ENCODE peak calls at places on chromosomes 13 and 19, in six cellular contexts. One of them, this sample, is unnamed.

GRCh38 chr13:78100481-78100880 is 181.8 kb upstream of the EDNRB start:
- DNase-seq in stimulated activated CD8-positive, alpha-beta memory T cell treated with anti-CD3 and anti-CD28 coated beads, Interleukin-4, amount 100 ng/mL, for 1 hour: no peak
- DNase-seq in activated T-helper 1 cell treated with anti-CD3 and anti-CD28 coated beads, Interleukin-2, amount 50 U/mL, for 16 hours: no peak
- DNase-seq in HEK293T: no peak
- DNase-seq in activated CD4-positive, CD25-positive, alpha-beta regulatory T cell: no peak
- DNase-seq in activated T-cell treated with anti-CD3 and anti-CD28 coated beads, Interleukin-2, amount 50 U/mL, for 72 hours: no peak
- DNase-seq in this sample: no peak

GRCh38 chr19:49556412-49557398 is 23.7 kb downstream of the NOSIP start:
- DNase-seq in activated T-helper 1 cell treated with anti-CD3 and anti-CD28 coated beads, Interleukin-2, amount 50 U/mL, for 16 hours: no peak
- DNase-seq in activated CD4-positive, CD25-positive, alpha-beta regulatory T cell: no peak
- DNase-seq in stimulated activated CD8-positive, alpha-beta memory T cell treated with anti-CD3 and anti-CD28 coated beads, Interleukin-4, amount 100 ng/mL, for 1 hour: no peak
- DNase-seq in activated T-cell treated with anti-CD3 and anti-CD28 coated beads, Interleukin-2, amount 50 U/mL, for 72 hours: peak; percentile 33
- DNase-seq in HEK293T: no peak
- DNase-seq in this sample: no peak

GRCh38 chr19:633068-633785 is at the start of gene POLRMT:
- DNase-seq in HEK293T: peak; percentile 100
- DNase-seq in activated T-cell treated with anti-CD3 and anti-CD28 coated beads, Interleukin-2, amount 50 U/mL, for 72 hours: peak; percentile 99
- DNase-seq in stimulated activated CD8-positive, alpha-beta memory T cell treated with anti-CD3 and anti-CD28 coated beads, Interleukin-4, amount 100 ng/mL, for 1 hour: peak; percentile 90
- DNase-seq in activated T-helper 1 cell treated with anti-CD3 and anti-CD28 coated beads, Interleukin-2, amount 50 U/mL, for 16 hours: peak; percentile 94
- DNase-seq in activated CD4-positive, CD25-positive, alpha-beta regulatory T cell: peak; percentile 94
- DNase-seq in this sample: peak; percentile 99

GRCh38 chr19:27776524-27776923 is 1436.4 kb downstream of the UQCRFS1 start:
- DNase-seq in HEK293T: no peak
- DNase-seq in activated T-cell treated with anti-CD3 and anti-CD28 coated beads, Interleukin-2, amount 50 U/mL, for 72 hours: no peak
- DNase-seq in activated CD4-positive, CD25-positive, alpha-beta regulatory T cell: no peak
- DNase-seq in activated T-helper 1 cell treated with anti-CD3 and anti-CD28 coated beads, Interleukin-2, amount 50 U/mL, for 16 hours: no peak
- DNase-seq in stimulated activated CD8-positive, alpha-beta memory T cell treated with anti-CD3 and anti-CD28 coated beads, Interleukin-4, amount 100 ng/mL, for 1 hour: no peak
- DNase-seq in this sample: no peak

GRCh38 chr19:13506550-13506878 is 235 bp upstream of the CACNA1A start:
- DNase-seq in HEK293T: no peak
- DNase-seq in activated CD4-positive, CD25-positive, alpha-beta regulatory T cell: no peak
- DNase-seq in activated T-helper 1 cell treated with anti-CD3 and anti-CD28 coated beads, Interleukin-2, amount 50 U/mL, for 16 hours: no peak
- DNase-seq in stimulated activated CD8-positive, alpha-beta memory T cell treated with anti-CD3 and anti-CD28 coated beads, Interleukin-4, amount 100 ng/mL, for 1 hour: no peak
- DNase-seq in activated T-cell treated with anti-CD3 and anti-CD28 coated beads, Interleukin-2, amount 50 U/mL, for 72 hours: no peak
- DNase-seq in this sample: no peak

GRCh38 chr13:39616087-39616694 is 13.2 kb upstream of the LHFPL6 start:
- DNase-seq in HEK293T: peak; percentile 78
- DNase-seq in activated CD4-positive, CD25-positive, alpha-beta regulatory T cell: peak; percentile 2
- DNase-seq in stimulated activated CD8-positive, alpha-beta memory T cell treated with anti-CD3 and anti-CD28 coated beads, Interleukin-4, amount 100 ng/mL, for 1 hour: no peak
- DNase-seq in activated T-helper 1 cell treated with anti-CD3 and anti-CD28 coated beads, Interleukin-2, amount 50 U/mL, for 16 hours: no peak
- DNase-seq in activated T-cell treated with anti-CD3 and anti-CD28 coated beads, Interleukin-2, amount 50 U/mL, for 72 hours: peak; percentile 44
- DNase-seq in this sample: peak; percentile 73

GRCh38 chr19:42111811-42112210 is 20.4 kb downstream of the POU2F2 start:
- DNase-seq in activated CD4-positive, CD25-positive, alpha-beta regulatory T cell: no peak
- DNase-seq in HEK293T: no peak
- DNase-seq in stimulated activated CD8-positive, alpha-beta memory T cell treated with anti-CD3 and anti-CD28 coated beads, Interleukin-4, amount 100 ng/mL, for 1 hour: no peak
- DNase-seq in activated T-cell treated with anti-CD3 and anti-CD28 coated beads, Interleukin-2, amount 50 U/mL, for 72 hours: no peak
- DNase-seq in activated T-helper 1 cell treated with anti-CD3 and anti-CD28 coated beads, Interleukin-2, amount 50 U/mL, for 16 hours: no peak
- DNase-seq in this sample: peak; percentile 45

GRCh38 chr13:113026391-113026910 is 57.4 kb downstream of the MCF2L start:
- DNase-seq in activated T-helper 1 cell treated with anti-CD3 and anti-CD28 coated beads, Interleukin-2, amount 50 U/mL, for 16 hours: no peak
- DNase-seq in stimulated activated CD8-positive, alpha-beta memory T cell treated with anti-CD3 and anti-CD28 coated beads, Interleukin-4, amount 100 ng/mL, for 1 hour: no peak
- DNase-seq in activated T-cell treated with anti-CD3 and anti-CD28 coated beads, Interleukin-2, amount 50 U/mL, for 72 hours: no peak
- DNase-seq in activated CD4-positive, CD25-positive, alpha-beta regulatory T cell: no peak
- DNase-seq in HEK293T: no peak
- DNase-seq in this sample: no peak

GRCh38 chr13:50527612-50528509 is 315.6 kb downstream of the DLEU7 start:
- DNase-seq in HEK293T: no peak
- DNase-seq in activated T-cell treated with anti-CD3 and anti-CD28 coated beads, Interleukin-2, amount 50 U/mL, for 72 hours: peak; percentile 3
- DNase-seq in activated CD4-positive, CD25-positive, alpha-beta regulatory T cell: no peak
- DNase-seq in stimulated activated CD8-positive, alpha-beta memory T cell treated with anti-CD3 and anti-CD28 coated beads, Interleukin-4, amount 100 ng/mL, for 1 hour: no peak
- DNase-seq in activated T-helper 1 cell treated with anti-CD3 and anti-CD28 coated beads, Interleukin-2, amount 50 U/mL, for 16 hours: no peak
- DNase-seq in this sample: no peak

GRCh38 chr19:8237026-8237425 is 27.9 kb downstream of the CERS4 start:
- DNase-seq in stimulated activated CD8-positive, alpha-beta memory T cell treated with anti-CD3 and anti-CD28 coated beads, Interleukin-4, amount 100 ng/mL, for 1 hour: no peak
- DNase-seq in activated T-helper 1 cell treated with anti-CD3 and anti-CD28 coated beads, Interleukin-2, amount 50 U/mL, for 16 hours: no peak
- DNase-seq in activated CD4-positive, CD25-positive, alpha-beta regulatory T cell: no peak
- DNase-seq in HEK293T: no peak
- DNase-seq in activated T-cell treated with anti-CD3 and anti-CD28 coated beads, Interleukin-2, amount 50 U/mL, for 72 hours: no peak
- DNase-seq in this sample: no peak